ENCODE peak calls at places on chromosomes 12 and 14, in ten cellular contexts. M is Calu3, E is aorta, G is body of pancreas, W is astrocyte, Q is HT1080, V is GM12865, X is substantia nigra, L is brain microvascular endothelial cell, D is heart right ventricle. A is an unnamed sample.

GRCh38 chr14:24289649-24290283 is 9.8 kb downstream of the DHRS1 start:
- DNase-seq in M (no peak), E (no peak), G (no peak), W (no peak), Q (no peak), V (peak; percentile 75), X (no peak), L (no peak), D (no peak), A (no peak)

GRCh38 chr12:59596232-59597143 is 659 bp downstream of the SLC16A7 start:
- DNase-seq in M (peak; percentile 81), E (peak; percentile 93), G (peak; percentile 85), W (peak; percentile 52), Q (no peak), V (peak; percentile 92), X (peak; percentile 70), L (peak; percentile 67), D (peak; percentile 80), A (peak; percentile 73)

GRCh38 chr12:107660861-107661415 is 24.7 kb upstream of the PWP1 start:
- DNase-seq in M (no peak), E (no peak), G (no peak), W (no peak), Q (no peak), V (no peak), X (no peak), L (no peak), D (no peak), A (no peak)

GRCh38 chr14:74965770-74966153 is 10.4 kb upstream of the PGF start:
- DNase-seq in M (no peak), E (no peak), G (no peak), W (peak; percentile 42), Q (peak; percentile 94), V (no peak), X (no peak), L (no peak), D (no peak), A (no peak)

GRCh38 chr12:97886548-97887176 is 424.1 kb downstream of the RMST start:
- DNase-seq in M (peak; percentile 19), E (no peak), G (no peak), W (no peak), Q (no peak), V (no peak), X (no peak), L (no peak), D (no peak), A (no peak)

GRCh38 chr14:90645842-90646443 is 170.3 kb downstream of the TTC7B start:
- DNase-seq in M (peak; percentile 85), E (no peak), G (peak; percentile 38), W (peak; percentile 78), Q (peak; percentile 60), V (no peak), X (no peak), L (peak; percentile 23), D (no peak), A (no peak)

GRCh38 chr14:35385042-35385839 is 19.3 kb downstream of the NFKBIA start:
- DNase-seq in M (no peak), E (peak; percentile 93), G (peak; percentile 75), W (peak; percentile 91), Q (peak; percentile 42), V (no peak), X (peak; percentile 80), L (peak; percentile 95), D (peak; percentile 84), A (peak; percentile 93)

GRCh38 chr14:50532502-50533313 is at the start of gene MAP4K5:
- DNase-seq in M (peak; percentile 94), E (peak; percentile 97), G (peak; percentile 93), W (peak; percentile 79), Q (peak; percentile 89), V (peak; percentile 96), X (peak; percentile 88), L (peak; percentile 80), D (peak; percentile 93), A (peak; percentile 87)

GRCh38 chr12:12467222-12467621 is 95.4 kb downstream of the DUSP16 start:
- DNase-seq in M (no peak), E (no peak), G (no peak), W (no peak), Q (no peak), V (no peak), X (peak; percentile 13), L (no peak), D (no peak), A (no peak)

GRCh38 chr14:43243168-43243567 is 1263.9 kb downstream of the FSCB start:
- DNase-seq in M (no peak), E (no peak), G (no peak), W (no peak), Q (no peak), V (no peak), X (no peak), L (no peak), D (no peak), A (no peak)

GRCh38 chr12:10453144-10453543 is at the start of gene KLRC1:
- DNase-seq in M (no peak), E (no peak), G (no peak), W (no peak), Q (peak; percentile 45), V (no peak), X (no peak), L (no peak), D (no peak), A (no peak)

GRCh38 chr12:121858662-121859572 is at the start of gene HPD:
- DNase-seq in M (no peak), E (peak; percentile 89), G (peak; percentile 85), W (peak; percentile 84), Q (peak; percentile 60), V (no peak), X (peak; percentile 35), L (peak; percentile 67), D (peak; percentile 70), A (peak; percentile 58)